ENCODE peak calls at places on chromosomes 7 and 10, in four cellular contexts. U is PC-3, A is astrocyte, E is A673. L is an unnamed sample.

GRCh38 chr7:157737151-157738063 is 400.6 kb downstream of the DNAJB6 start:
- DNase-seq in A (no peak), U (no peak), E (no peak), L (no peak)

GRCh38 chr10:12780634-12781601 is 220.6 kb downstream of the CCDC3 start:
- DNase-seq in A (peak), U (no peak), E (peak), L (peak)

GRCh38 chr10:64396105-64396504 is 874.9 kb downstream of the REEP3 start:
- DNase-seq in E (peak), U (peak), A (peak), L (no peak)

GRCh38 chr7:157792954-157793353 is 456.1 kb downstream of the DNAJB6 start:
- DNase-seq in A (no peak), U (no peak), E (no peak), L (peak)

GRCh38 chr7:30886608-30887011 is 25.0 kb upstream of the AQP1 start:
- DNase-seq in U (no peak), A (no peak), E (no peak), L (no peak)

GRCh38 chr7:80600046-80600445 is 38.4 kb upstream of the CD36 start:
- DNase-seq in A (no peak), E (peak), U (no peak), L (no peak)

GRCh38 chr10:122492955-122493597 is 31.7 kb downstream of the HTRA1 start:
- DNase-seq in E (no peak), U (no peak), A (no peak), L (no peak)

GRCh38 chr10:14024349-14025202 is 306.1 kb downstream of the FRMD4A start:
- DNase-seq in E (no peak), U (no peak), A (no peak), L (no peak)

GRCh38 chr10:124946945-124947344 is 5.0 kb downstream of the ZRANB1 start:
- DNase-seq in E (no peak), A (no peak), U (no peak), L (no peak)

GRCh38 chr7:25812086-25812855 is 339.7 kb upstream of the NFE2L3 start:
- DNase-seq in A (no peak), E (no peak), U (no peak), L (no peak)

GRCh38 chr10:53403688-53404087 is 631.1 kb upstream of the MBL2 start:
- DNase-seq in U (peak), E (peak), A (peak), L (no peak)

GRCh38 chr10:8444630-8445029 is 390.1 kb downstream of the GATA3 start:
- DNase-seq in E (peak), A (peak), U (peak), L (peak)

GRCh38 chr10:104209575-104210198 is 22.5 kb downstream of the CFAP43 start:
- DNase-seq in U (peak), E (peak), A (peak), L (peak)

GRCh38 chr7:157700237-157701005 is 363.6 kb downstream of the DNAJB6 start:
- DNase-seq in E (no peak), A (no peak), U (no peak), L (no peak)

GRCh38 chr10:60934215-60935175 is 9.5 kb downstream of the RHOBTB1 start:
- DNase-seq in E (no peak), U (no peak), A (no peak), L (no peak)

GRCh38 chr10:62033108-62033507 is 131.6 kb downstream of the ARID5B start:
- DNase-seq in A (no peak), E (no peak), U (no peak), L (no peak)

GRCh38 chr7:39313958-39314357 is 252.2 kb upstream of the YAE1 start:
- DNase-seq in E (no peak), A (no peak), U (no peak), L (no peak)

GRCh38 chr7:142445019-142445686 is 187.3 kb upstream of the PRSS58 start:
- DNase-seq in U (peak), A (no peak), E (peak), L (peak)

GRCh38 chr10:25972631-25973030 is 38.6 kb downstream of the MYO3A start:
- DNase-seq in E (no peak), U (no peak), A (no peak), L (no peak)

GRCh38 chr10:4656576-4657194 is 169.3 kb upstream of the AKR1E2 start:
- DNase-seq in A (peak), E (peak), U (peak), L (peak)

GRCh38 chr10:25531662-25532061 is 356.9 kb downstream of the GPR158 start:
- DNase-seq in E (no peak), A (no peak), U (no peak), L (peak)

GRCh38 chr7:47720141-47720906 is 138.4 kb upstream of the TNS3 start:
- DNase-seq in U (no peak), A (peak), E (no peak), L (no peak)

GRCh38 chr7:8003077-8003476 is 34.5 kb downstream of the GLCCI1 start:
- DNase-seq in U (no peak), E (no peak), A (no peak), L (no peak)

GRCh38 chr10:31706464-31706863 is 222.2 kb downstream of the ARHGAP12 start:
- DNase-seq in U (no peak), A (no peak), E (no peak), L (peak)

GRCh38 chr10:2439983-2440382 is 627.4 kb upstream of the PFKP start:
- DNase-seq in E (no peak), A (no peak), U (no peak), L (no peak)

GRCh38 chr10:71404510-71405295 is 8.0 kb downstream of the CDH23 start:
- DNase-seq in A (no peak), E (no peak), U (no peak), L (no peak)

GRCh38 chr7:19916011-19916410 is 142.6 kb upstream of the TMEM196 start:
- DNase-seq in A (peak), U (no peak), E (no peak), L (no peak)

GRCh38 chr7:19106308-19107141 is 10.9 kb downstream of the TWIST1 start:
- DNase-seq in E (no peak), A (no peak), U (no peak), L (no peak)

GRCh38 chr10:114755537-114755936 is 66.0 kb upstream of the FHIP2A start:
- DNase-seq in E (no peak), U (no peak), A (no peak), L (no peak)

GRCh38 chr7:104231054-104232046 is 23.5 kb upstream of the ORC5 start:
- DNase-seq in A (peak), U (peak), E (peak), L (peak)

GRCh38 chr7:16669581-16669980 is 23.6 kb downstream of the BZW2 start:
- DNase-seq in E (peak), A (peak), U (peak), L (no peak)

GRCh38 chr7:19378340-19378704 is 233.1 kb upstream of the FERD3L start:
- DNase-seq in U (no peak), A (no peak), E (no peak), L (no peak)

GRCh38 chr7:142412551-142413193 is 154.8 kb upstream of the PRSS58 start:
- DNase-seq in E (peak), A (peak), U (peak), L (peak)

DNA sequence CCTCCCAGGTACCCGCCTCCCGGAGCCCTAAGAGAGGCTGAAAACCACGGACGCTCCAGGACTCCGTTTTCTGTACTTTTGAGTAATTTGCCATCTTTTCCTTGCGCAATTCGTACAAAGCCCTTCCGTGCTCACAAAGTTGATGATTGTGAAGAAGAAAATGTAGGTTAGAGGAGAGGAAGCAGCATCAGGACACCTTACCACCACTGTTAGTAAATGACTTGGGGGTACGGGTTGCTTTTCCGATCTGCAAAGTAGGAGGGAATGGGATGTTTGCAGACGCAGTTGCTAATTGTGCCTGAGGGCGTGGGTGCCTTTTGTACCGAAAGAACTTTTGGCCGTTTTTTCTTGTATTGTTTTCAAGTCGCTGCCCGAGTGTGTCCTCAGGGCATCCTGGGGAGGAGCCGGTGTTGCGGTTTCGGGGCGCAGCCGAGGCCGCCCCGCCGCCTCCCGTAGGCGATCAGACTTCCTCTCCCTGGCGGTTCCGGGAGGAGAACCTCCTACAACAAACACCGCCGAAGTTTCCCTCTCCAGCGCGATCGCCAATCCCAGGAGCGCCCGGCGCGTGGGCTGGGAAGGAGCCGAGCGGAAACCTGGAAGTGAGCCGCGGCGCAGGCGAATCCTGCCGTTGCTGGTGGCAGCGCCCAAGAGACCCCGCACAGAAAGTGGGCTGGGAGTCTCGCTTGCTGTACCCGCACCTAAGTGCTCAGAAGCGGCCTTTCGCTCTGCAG is 985 bp downstream of the PRR15 start:
- DNase-seq in A (peak), U (peak), E (peak), L (peak)
- TF ChIP-seq CTCF in A (no peak), U (no peak), E (no peak), L (no peak)

DNA sequence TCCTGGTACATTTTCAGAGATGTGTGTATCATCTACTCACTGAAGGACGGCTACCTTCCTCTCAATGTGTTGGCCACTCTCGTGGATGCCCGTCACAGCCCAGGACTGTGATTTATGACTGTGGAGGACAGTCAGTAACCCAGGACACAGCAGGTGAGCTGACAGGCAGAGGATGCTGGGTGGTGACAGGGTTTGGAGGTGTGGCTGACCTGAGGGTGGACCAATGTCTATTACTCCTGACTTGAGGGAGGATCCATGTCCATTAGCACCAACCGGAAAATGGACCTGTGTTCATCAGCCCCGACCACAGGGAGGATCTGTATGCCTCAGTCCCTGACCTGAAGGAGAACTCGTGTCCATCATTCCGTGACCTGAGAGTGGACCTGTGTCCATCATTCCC is 96.1 kb downstream of the ADCY1 start:
- DNase-seq in U (no peak), E (no peak), A (no peak), L (no peak)
- TF ChIP-seq CTCF in U (no peak), E (no peak), A (no peak), L (no peak)

DNA sequence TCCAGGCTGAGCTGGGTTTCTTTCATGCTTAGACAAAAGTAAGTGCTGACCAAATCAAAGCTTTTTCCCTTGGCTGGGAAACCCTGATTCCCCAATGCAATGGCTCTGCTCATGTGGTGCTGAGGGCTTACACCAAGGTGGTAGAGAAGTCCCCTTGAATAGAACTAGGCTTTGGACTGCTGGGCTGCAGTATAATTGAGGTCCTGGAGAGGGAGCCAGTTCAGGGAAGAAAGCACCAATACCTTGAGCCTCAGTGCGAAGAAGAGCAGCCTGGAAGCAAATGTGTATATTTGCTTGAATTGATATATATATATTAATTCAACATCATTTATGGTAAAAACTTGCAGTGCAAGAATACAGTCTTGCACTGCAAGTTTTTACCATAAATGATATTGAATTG is 391.1 kb downstream of the RPS24 start:
- DNase-seq in A (no peak), U (peak), E (peak), L (peak)
- TF ChIP-seq CTCF in A (peak), U (peak), E (peak), L (peak)

GRCh38 chr10:90857635-90858488 is at the start of gene HTR7:
- DNase-seq in A (no peak), U (peak), E (peak), L (peak)
- TF ChIP-seq CTCF in A (peak), U (peak), E (peak), L (peak)

DNA sequence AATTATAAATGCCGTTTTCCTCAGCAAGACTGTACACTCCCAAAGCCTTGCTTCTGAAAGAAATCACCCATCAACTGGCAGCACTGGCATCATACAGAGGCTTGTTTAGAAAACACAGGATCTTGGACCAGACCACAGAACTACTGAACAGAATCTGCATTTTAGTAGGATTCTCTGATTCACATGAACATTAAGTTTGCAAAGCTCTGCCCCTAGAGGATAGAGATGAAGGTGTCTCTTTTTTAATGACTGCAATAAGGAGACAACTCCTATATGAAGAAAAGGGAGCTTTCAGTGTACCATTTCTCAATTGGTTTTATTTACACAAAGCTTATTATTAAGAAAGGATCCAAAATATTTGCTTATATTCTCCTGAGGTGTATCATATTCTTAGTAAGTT is 172.7 kb downstream of the AGMO start:
- DNase-seq in U (no peak), A (no peak), E (no peak), L (no peak)
- TF ChIP-seq CTCF in U (peak), A (no peak), E (peak), L (no peak)

GRCh38 chr10:986881-987634 is 1.2 kb upstream of the GTPBP4 start:
- DNase-seq in E (no peak), A (peak), U (peak), L (peak)

GRCh38 chr10:986137-986825 is 2.0 kb upstream of the GTPBP4 start:
- DNase-seq in A (peak), E (no peak), U (peak), L (peak)

GRCh38 chr10:988667-989545 is 672 bp downstream of the GTPBP4 start:
- DNase-seq in U (no peak), A (peak), E (no peak), L (no peak)

GRCh38 chr10:987635-987905 is 664 bp upstream of the GTPBP4 start:
- DNase-seq in E (peak), A (no peak), U (peak), L (no peak)

GRCh38 chr10:987906-988666 is at the start of gene GTPBP4:
- DNase-seq in A (peak), U (peak), E (peak), L (peak)
- TF ChIP-seq CTCF in A (no peak), U (peak), E (peak), L (peak)

L was measured in NB4.